ENCODE peak calls at places on chromosomes 7 and 10, in five cellular contexts. One of them, this sample, is unnamed.

GRCh38 chr7:38775503-38775902 is 133.5 kb downstream of the VPS41 start:
- DNase-seq in mesenchymal stem cell: no peak
- DNase-seq in body of pancreas: peak; percentile 9
- DNase-seq in left lung: no peak
- DNase-seq in neural progenitor cell: peak; percentile 45
- DNase-seq in this sample: no peak

GRCh38 chr7:101953248-101953819 is 135.9 kb downstream of the CUX1 start:
- DNase-seq in mesenchymal stem cell: peak; percentile 98
- DNase-seq in body of pancreas: peak; percentile 50
- DNase-seq in left lung: peak; percentile 51
- DNase-seq in neural progenitor cell: no peak
- DNase-seq in this sample: no peak

GRCh38 chr7:95318501-95318900 is 5.8 kb downstream of the PON1 start:
- DNase-seq in mesenchymal stem cell: no peak
- DNase-seq in body of pancreas: no peak
- DNase-seq in left lung: no peak
- DNase-seq in neural progenitor cell: no peak
- DNase-seq in this sample: no peak

GRCh38 chr10:44051584-44052385 is 333.1 kb downstream of the CXCL12 start:
- DNase-seq in mesenchymal stem cell: peak; percentile 9
- DNase-seq in body of pancreas: peak; percentile 61
- DNase-seq in left lung: no peak
- DNase-seq in neural progenitor cell: no peak
- DNase-seq in this sample: no peak

GRCh38 chr10:47205199-47205598 is 94.8 kb upstream of the GDF10 start:
- DNase-seq in mesenchymal stem cell: no peak
- DNase-seq in body of pancreas: no peak
- DNase-seq in left lung: no peak
- DNase-seq in neural progenitor cell: no peak
- DNase-seq in this sample: no peak

GRCh38 chr10:50416885-50417284 is 165.6 kb upstream of the ASAH2 start:
- DNase-seq in mesenchymal stem cell: no peak
- DNase-seq in body of pancreas: no peak
- DNase-seq in left lung: no peak
- DNase-seq in neural progenitor cell: no peak
- DNase-seq in this sample: no peak

GRCh38 chr10:109029870-109030269 is 893.4 kb downstream of the XPNPEP1 start:
- DNase-seq in mesenchymal stem cell: no peak
- DNase-seq in body of pancreas: no peak
- DNase-seq in left lung: no peak
- DNase-seq in neural progenitor cell: peak; percentile 26
- DNase-seq in this sample: no peak

GRCh38 chr7:157951300-157952049 is 614.7 kb downstream of the DNAJB6 start:
- DNase-seq in mesenchymal stem cell: no peak
- DNase-seq in body of pancreas: no peak
- DNase-seq in left lung: no peak
- DNase-seq in neural progenitor cell: no peak
- DNase-seq in this sample: no peak

GRCh38 chr10:93034426-93034825 is 26.2 kb upstream of the CYP26C1 start:
- DNase-seq in mesenchymal stem cell: no peak
- DNase-seq in body of pancreas: no peak
- DNase-seq in left lung: no peak
- DNase-seq in neural progenitor cell: no peak
- DNase-seq in this sample: no peak

GRCh38 chr7:51162724-51163329 is 153.8 kb downstream of the COBL start:
- DNase-seq in mesenchymal stem cell: peak; percentile 81
- DNase-seq in body of pancreas: peak; percentile 84
- DNase-seq in left lung: peak; percentile 60
- DNase-seq in neural progenitor cell: peak; percentile 88
- DNase-seq in this sample: peak; percentile 85

GRCh38 chr7:143487566-143487965 is 9.9 kb downstream of the TAS2R41 start:
- DNase-seq in mesenchymal stem cell: peak; percentile 66
- DNase-seq in body of pancreas: peak; percentile 71
- DNase-seq in left lung: peak; percentile 78
- DNase-seq in neural progenitor cell: no peak
- DNase-seq in this sample: no peak

GRCh38 chr10:61124748-61125147 is 180.8 kb upstream of the RHOBTB1 start:
- DNase-seq in mesenchymal stem cell: no peak
- DNase-seq in body of pancreas: no peak
- DNase-seq in left lung: no peak
- DNase-seq in neural progenitor cell: no peak
- DNase-seq in this sample: no peak

GRCh38 chr10:28734940-28735759 is 57.8 kb downstream of the BAMBI start:
- DNase-seq in mesenchymal stem cell: peak; percentile 98
- DNase-seq in body of pancreas: peak; percentile 23
- DNase-seq in left lung: no peak
- DNase-seq in neural progenitor cell: no peak
- DNase-seq in this sample: peak; percentile 18

GRCh38 chr10:104080762-104081161 is 4.9 kb downstream of the COL17A1 start:
- DNase-seq in mesenchymal stem cell: peak; percentile 12
- DNase-seq in body of pancreas: peak; percentile 33
- DNase-seq in left lung: no peak
- DNase-seq in neural progenitor cell: peak; percentile 83
- DNase-seq in this sample: peak; percentile 49

GRCh38 chr10:132016514-132016913 is 34.8 kb upstream of the BNIP3 start:
- DNase-seq in mesenchymal stem cell: no peak
- DNase-seq in body of pancreas: no peak
- DNase-seq in left lung: no peak
- DNase-seq in neural progenitor cell: no peak
- DNase-seq in this sample: no peak

GRCh38 chr7:100493476-100494264 is 9.9 kb downstream of the NYAP1 start:
- DNase-seq in mesenchymal stem cell: peak; percentile 41
- DNase-seq in body of pancreas: peak; percentile 42
- DNase-seq in left lung: no peak
- DNase-seq in neural progenitor cell: peak; percentile 73
- DNase-seq in this sample: peak; percentile 68

GRCh38 chr10:103763374-103764202 is 91.8 kb downstream of the SH3PXD2A start:
- DNase-seq in mesenchymal stem cell: peak; percentile 34
- DNase-seq in body of pancreas: peak; percentile 49
- DNase-seq in left lung: no peak
- DNase-seq in neural progenitor cell: no peak
- DNase-seq in this sample: peak; percentile 95

GRCh38 chr10:121864653-121865052 is 63.2 kb downstream of the ATE1 start:
- DNase-seq in mesenchymal stem cell: no peak
- DNase-seq in body of pancreas: no peak
- DNase-seq in left lung: no peak
- DNase-seq in neural progenitor cell: no peak
- DNase-seq in this sample: peak; percentile 84

DNA sequence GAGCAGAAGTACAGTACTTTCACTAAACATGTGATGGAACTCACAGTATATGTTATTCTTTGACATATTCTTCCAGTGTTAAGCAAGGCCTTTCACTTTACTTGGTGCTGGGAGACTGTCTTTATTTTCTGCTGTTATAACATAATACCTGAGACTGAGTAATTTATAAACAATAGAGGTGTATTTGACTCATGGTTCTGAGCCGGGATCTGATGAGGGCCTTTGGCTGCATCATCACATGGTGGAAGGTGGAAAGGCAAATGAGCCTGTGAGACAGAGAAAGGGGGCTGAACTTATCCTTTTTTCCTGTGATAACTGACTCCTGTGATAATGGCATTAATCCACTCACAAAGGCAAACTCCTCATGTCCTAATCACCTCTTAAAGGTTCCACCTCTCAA is 1.4 kb downstream of the SUPV3L1 start:
- DNase-seq in mesenchymal stem cell: no peak
- DNase-seq in body of pancreas: no peak
- DNase-seq in left lung: no peak
- DNase-seq in neural progenitor cell: peak; percentile 4
- DNase-seq in this sample: no peak
- H3K4me3 ChIP-seq in mesenchymal stem cell: no peak overlapping the region
- H3K4me3 ChIP-seq in body of pancreas: no peak overlapping the region
- H3K4me3 ChIP-seq in left lung: peak overlapping the region; percentile 82
- H3K4me3 ChIP-seq in neural progenitor cell: peak overlapping the region; percentile 91
- H3K4me3 ChIP-seq in this sample: peak overlapping the region; percentile 73

GRCh38 chr10:123136221-123136805 is 543 bp downstream of the HMX3 start:
- DNase-seq in mesenchymal stem cell: no peak
- DNase-seq in body of pancreas: no peak
- DNase-seq in left lung: no peak
- DNase-seq in neural progenitor cell: no peak
- DNase-seq in this sample: peak; percentile 46

GRCh38 chr10:123133511-123133910 is 2.3 kb upstream of the HMX3 start:
- DNase-seq in mesenchymal stem cell: no peak
- DNase-seq in body of pancreas: no peak
- DNase-seq in left lung: no peak
- DNase-seq in neural progenitor cell: no peak
- DNase-seq in this sample: no peak

GRCh38 chr10:123134058-123134914 is 1.5 kb upstream of the HMX3 start:
- DNase-seq in mesenchymal stem cell: peak; percentile 26
- DNase-seq in body of pancreas: no peak
- DNase-seq in left lung: no peak
- DNase-seq in neural progenitor cell: peak; percentile 58
- DNase-seq in this sample: peak; percentile 19

GRCh38 chr10:123135415-123136141 is at the start of gene HMX3:
- DNase-seq in mesenchymal stem cell: peak; percentile 36
- DNase-seq in body of pancreas: no peak
- DNase-seq in left lung: no peak
- DNase-seq in neural progenitor cell: peak; percentile 93
- DNase-seq in this sample: peak; percentile 88

GRCh38 chr10:123134915-123135414 is 805 bp upstream of the HMX3 start:
- DNase-seq in mesenchymal stem cell: no peak
- DNase-seq in body of pancreas: no peak
- DNase-seq in left lung: no peak
- DNase-seq in neural progenitor cell: peak; percentile 22
- DNase-seq in this sample: peak; percentile 72
- H3K4me3 ChIP-seq in mesenchymal stem cell: no peak overlapping the region
- H3K4me3 ChIP-seq in body of pancreas: no peak overlapping the region
- H3K4me3 ChIP-seq in left lung: peak overlapping the region; percentile 34
- H3K4me3 ChIP-seq in neural progenitor cell: peak overlapping the region; percentile 50
- H3K4me3 ChIP-seq in this sample: peak overlapping the region; percentile 49

DNA sequence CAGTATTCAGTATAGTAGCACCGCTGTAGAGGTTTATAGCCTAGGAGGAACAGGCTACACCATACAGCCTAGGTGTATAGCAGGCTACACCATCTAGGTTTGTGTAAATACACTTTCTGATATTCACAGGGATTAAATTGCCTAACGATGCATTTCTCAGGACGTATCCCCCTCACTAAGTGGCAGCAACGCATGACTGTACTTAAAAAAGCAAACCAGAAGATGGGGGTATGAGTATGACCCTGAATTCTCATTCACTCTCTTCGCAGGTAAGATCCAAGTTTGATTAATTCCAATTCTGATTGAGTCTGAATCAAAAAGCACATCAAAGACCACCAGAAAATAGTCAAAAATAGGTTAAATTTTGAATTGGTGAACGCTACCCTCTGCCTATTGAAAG is 972 bp downstream of the ORC5 start:
- DNase-seq in mesenchymal stem cell: no peak
- DNase-seq in body of pancreas: no peak
- DNase-seq in left lung: no peak
- DNase-seq in neural progenitor cell: no peak
- DNase-seq in this sample: peak; percentile 37
- H3K4me3 ChIP-seq in mesenchymal stem cell: no peak overlapping the region
- H3K4me3 ChIP-seq in body of pancreas: no peak overlapping the region
- H3K4me3 ChIP-seq in left lung: peak overlapping the region; percentile 71
- H3K4me3 ChIP-seq in neural progenitor cell: peak overlapping the region; percentile 85
- H3K4me3 ChIP-seq in this sample: peak overlapping the region; percentile 86

GRCh38 chr7:30165590-30165989 is 30.8 kb downstream of the MTURN start:
- DNase-seq in mesenchymal stem cell: no peak
- DNase-seq in body of pancreas: no peak
- DNase-seq in left lung: no peak
- DNase-seq in neural progenitor cell: no peak
- DNase-seq in this sample: no peak
- H3K4me3 ChIP-seq in mesenchymal stem cell: no peak overlapping the region
- H3K4me3 ChIP-seq in body of pancreas: no peak overlapping the region
- H3K4me3 ChIP-seq in left lung: no peak overlapping the region
- H3K4me3 ChIP-seq in neural progenitor cell: no peak overlapping the region
- H3K4me3 ChIP-seq in this sample: no peak overlapping the region